ENCODE peak calls at places on chromosomes 2 and 18, in six cellular contexts. R, J, H, M, V and T are unnamed samples.

GRCh38 chr2:6653281-6653750 is 212.4 kb downstream of the CMPK2 start:
- DNase-seq in M (no peak), V (no peak), H (no peak), R (no peak), J (no peak), T (no peak)

GRCh38 chr18:73684651-73685050 is 463.0 kb downstream of the FBXO15 start:
- DNase-seq in R (no peak), V (no peak), H (no peak), M (no peak), J (peak; percentile 55), T (no peak)

GRCh38 chr2:173909846-173910245 is 55.3 kb downstream of the SP3 start:
- DNase-seq in H (no peak), R (no peak), J (no peak), V (no peak), M (peak; percentile 25), T (no peak)

GRCh38 chr2:143429932-143430331 is 300.7 kb downstream of the ARHGAP15 start:
- DNase-seq in J (peak; percentile 20), R (no peak), V (no peak), H (no peak), M (peak; percentile 57), T (peak; percentile 36)

GRCh38 chr18:46264255-46264654 is 160.1 kb downstream of the HAUS1 start:
- DNase-seq in M (peak; percentile 84), V (no peak), H (no peak), J (peak; percentile 83), R (no peak), T (peak; percentile 54)

GRCh38 chr2:70368545-70368944 is 66.7 kb upstream of the FAM136A start:
- DNase-seq in J (no peak), R (no peak), H (no peak), M (no peak), V (no peak), T (no peak)

GRCh38 chr2:164840458-164840929 is 1.1 kb downstream of the COBLL1 start:
- DNase-seq in H (peak; percentile 68), R (no peak), M (no peak), J (no peak), V (peak; percentile 59), T (no peak)

GRCh38 chr18:58263733-58264469 is 219.9 kb downstream of the NEDD4L start:
- DNase-seq in J (peak; percentile 39), V (no peak), H (no peak), M (no peak), R (no peak), T (no peak)

GRCh38 chr2:78839259-78839658 is 186.2 kb upstream of the REG3G start:
- DNase-seq in V (no peak), M (no peak), R (no peak), H (no peak), J (no peak), T (peak; percentile 9)

GRCh38 chr2:197793456-197793855 is 8.3 kb upstream of the BOLL start:
- DNase-seq in J (no peak), M (no peak), V (no peak), H (no peak), R (no peak), T (no peak)

GRCh38 chr2:55156326-55156725 is 75.8 kb downstream of the CLHC1 start:
- DNase-seq in H (no peak), R (no peak), V (no peak), J (peak; percentile 62), M (no peak), T (peak; percentile 67)

GRCh38 chr2:86566158-86566827 is 3.0 kb upstream of the CHMP3 start:
- DNase-seq in M (no peak), J (no peak), V (no peak), R (no peak), H (no peak), T (no peak)

GRCh38 chr2:121529439-121530209 is 1.1 kb upstream of the RNU4ATAC start:
- DNase-seq in R (peak; percentile 4), J (peak; percentile 75), V (no peak), M (peak; percentile 59), H (peak; percentile 33), T (peak; percentile 28)

GRCh38 chr2:1414121-1414520 is 858 bp downstream of the TPO start:
- DNase-seq in R (no peak), J (no peak), V (no peak), M (no peak), H (no peak), T (no peak)

GRCh38 chr2:138948070-138948539 is 167.9 kb upstream of the NXPH2 start:
- DNase-seq in J (peak; percentile 99), V (peak; percentile 75), M (peak; percentile 90), R (peak; percentile 10), H (no peak), T (peak; percentile 99)

GRCh38 chr18:24561369-24561768 is 100.9 kb downstream of the HRH4 start:
- DNase-seq in J (no peak), H (no peak), V (no peak), R (no peak), M (no peak), T (no peak)

GRCh38 chr2:54522624-54523281 is 66.6 kb downstream of the SPTBN1 start:
- DNase-seq in R (no peak), M (peak; percentile 67), J (peak; percentile 48), V (no peak), H (peak; percentile 86), T (no peak)

GRCh38 chr2:202054716-202055115 is 18.3 kb upstream of the KIAA2012 start:
- DNase-seq in J (no peak), M (no peak), R (no peak), V (no peak), H (no peak), T (no peak)

GRCh38 chr2:202051499-202052161 is 18.0 kb downstream of the FZD7 start:
- DNase-seq in J (peak; percentile 56), H (no peak), R (peak; percentile 70), V (no peak), M (peak; percentile 11), T (peak; percentile 82)

GRCh38 chr2:202052235-202052634 is 18.6 kb downstream of the FZD7 start:
- DNase-seq in H (no peak), M (no peak), V (no peak), J (no peak), R (no peak), T (no peak)

GRCh38 chr2:202060218-202060617 is 12.8 kb upstream of the KIAA2012 start:
- DNase-seq in J (no peak), V (no peak), H (no peak), M (no peak), R (no peak), T (no peak)

DNA sequence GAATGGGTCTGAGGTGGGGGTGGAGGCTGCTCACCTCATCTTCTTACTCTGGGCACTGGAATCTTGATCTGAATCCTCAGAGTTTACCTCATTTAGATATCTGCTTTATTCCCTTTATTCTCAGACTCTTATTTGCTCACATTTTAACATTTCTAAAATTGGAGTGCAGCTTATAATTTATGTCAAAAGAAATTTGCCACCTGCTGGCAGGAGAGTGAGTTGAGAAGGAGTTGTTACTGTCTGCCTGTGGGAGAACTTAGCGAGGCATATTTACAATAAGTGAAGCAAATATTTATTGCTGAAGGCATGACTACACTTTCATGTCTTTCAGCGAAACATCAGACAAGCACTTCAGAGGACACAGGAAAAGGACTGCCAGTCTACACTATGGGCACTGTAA is 16.4 kb upstream of the KIAA2012 start:
- DNase-seq in V (no peak), M (peak; percentile 19), H (no peak), J (no peak), R (no peak), T (no peak)
- H3K4me3 ChIP-seq in V (no peak overlapping the region), M (no peak overlapping the region), H (no peak overlapping the region), J (no peak overlapping the region), R (no peak overlapping the region), T (no peak overlapping the region)

DNA sequence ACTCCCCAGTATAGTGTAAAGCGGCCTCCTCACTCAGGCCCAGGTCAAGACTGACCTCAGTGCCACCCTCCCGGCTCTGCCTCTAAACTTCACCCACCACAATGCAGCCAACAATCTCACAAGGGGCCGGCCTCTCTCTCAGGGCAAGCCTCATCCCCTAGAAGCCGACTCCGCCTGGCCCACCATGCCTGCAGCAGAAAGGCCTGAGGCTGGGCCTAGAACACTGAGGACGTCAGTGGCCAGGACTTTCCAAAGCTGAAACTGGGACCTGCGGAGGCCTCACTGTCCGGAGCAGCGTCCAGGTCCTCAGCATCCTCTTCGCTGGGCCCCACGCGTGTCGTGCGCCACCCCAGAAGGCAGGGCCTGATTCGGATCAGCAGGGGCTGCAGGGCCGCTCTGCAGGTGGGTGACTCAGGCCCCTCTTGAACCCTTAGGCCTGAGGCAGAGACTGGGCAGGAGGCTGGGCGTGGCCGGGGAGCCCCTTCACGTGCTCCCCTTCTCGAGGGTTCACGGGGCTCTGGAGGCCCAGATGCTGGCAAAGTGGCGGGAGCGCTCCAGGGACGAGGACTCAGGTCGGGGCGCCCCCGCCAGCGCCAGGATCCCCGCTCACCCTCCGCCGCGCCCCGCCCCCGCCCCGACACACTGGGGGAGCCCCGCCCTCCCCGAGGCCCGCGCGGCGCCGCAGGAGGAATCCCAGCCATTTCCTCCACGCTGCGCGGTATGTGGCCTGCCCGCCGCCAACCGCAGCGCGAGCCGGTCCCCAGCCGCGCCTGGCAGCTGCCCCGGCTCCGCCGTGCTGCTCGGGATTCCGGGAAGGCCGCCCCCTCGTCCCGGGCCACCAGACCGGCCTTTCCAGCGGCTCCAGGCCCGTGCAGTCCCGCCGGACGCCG is 53.1 kb downstream of the PKDCC start:
- DNase-seq in R (no peak), H (peak; percentile 56), V (no peak), M (peak; percentile 77), J (peak; percentile 86), T (peak; percentile 70)
- H3K4me3 ChIP-seq in R (no peak overlapping the region), H (peak overlapping the region; percentile 57), V (no peak overlapping the region), M (no peak overlapping the region), J (no peak overlapping the region), T (no peak overlapping the region)

DNA sequence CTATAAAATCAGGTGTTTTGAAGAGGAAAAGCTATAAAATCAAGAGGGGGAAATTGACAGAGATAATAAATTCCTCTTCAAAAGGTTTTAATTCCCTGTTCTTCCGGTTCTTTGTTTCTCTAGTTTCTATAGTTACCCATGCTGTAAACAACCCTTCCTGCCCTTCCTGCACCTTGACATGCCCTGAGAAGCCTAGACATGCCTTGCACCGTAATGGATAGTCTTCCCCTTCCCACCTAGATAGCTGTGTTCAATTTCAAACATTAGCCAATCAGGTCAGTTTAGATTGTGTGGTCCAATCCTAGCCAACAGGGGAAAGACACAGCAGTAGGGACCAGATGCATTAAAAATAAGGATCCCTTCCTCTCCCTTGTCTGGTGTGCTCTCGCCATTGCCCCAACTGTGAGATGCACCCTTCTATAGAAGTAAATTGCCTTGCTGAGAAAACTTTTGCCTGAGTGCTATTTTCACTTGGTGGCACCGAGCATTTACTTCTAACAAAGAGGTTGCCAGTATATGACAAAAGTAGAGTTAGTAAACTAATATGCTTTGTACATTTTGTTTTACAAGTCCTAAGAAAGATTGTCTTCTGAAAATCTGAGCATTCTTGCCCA is 27.1 kb downstream of the SULT1C4 start:
- DNase-seq in M (no peak), V (no peak), H (no peak), J (no peak), R (no peak), T (no peak)
- H3K4me3 ChIP-seq in M (no peak overlapping the region), V (no peak overlapping the region), H (no peak overlapping the region), J (no peak overlapping the region), R (no peak overlapping the region), T (no peak overlapping the region)

GRCh38 chr2:191847764-191848163 is 876 bp upstream of the CAVIN2 start:
- DNase-seq in V (no peak), R (no peak), M (no peak), H (no peak), J (no peak), T (no peak)

GRCh38 chr2:191845876-191846786 is 757 bp downstream of the CAVIN2 start:
- DNase-seq in R (no peak), J (no peak), M (no peak), H (no peak), V (peak; percentile 54), T (no peak)

GRCh38 chr2:191846787-191847620 is at the start of gene CAVIN2:
- DNase-seq in H (no peak), J (peak; percentile 91), R (peak; percentile 56), V (peak; percentile 76), M (peak; percentile 91), T (peak; percentile 78)

GRCh38 chr2:191845248-191845715 is 1.6 kb downstream of the CAVIN2 start:
- DNase-seq in V (no peak), J (no peak), H (no peak), R (no peak), M (peak; percentile 53), T (no peak)

GRCh38 chr2:191844706-191845105 is 2.2 kb downstream of the CAVIN2 start:
- DNase-seq in R (no peak), J (no peak), H (no peak), V (no peak), M (no peak), T (no peak)
- H3K4me3 ChIP-seq in R (peak overlapping the region; percentile 27), J (peak overlapping the region; percentile 48), H (no peak overlapping the region), V (peak overlapping the region; percentile 44), M (peak overlapping the region; percentile 49), T (no peak overlapping the region)